ENCODE peak calls at places on chromosomes 12 and 14, in six cellular contexts. Z, G, Q, E, R and O are unnamed samples.

GRCh38 chr14:71491925-71492324 is 440.3 kb upstream of the RGS6 start:
- DNase-seq in Z (no peak), G (no peak), Q (no peak), E (no peak), R (peak), O (peak)

GRCh38 chr14:98816718-98817117 is 455.3 kb downstream of the BCL11B start:
- DNase-seq in Z (no peak), G (no peak), Q (no peak), E (no peak), R (no peak), O (no peak)

GRCh38 chr14:68910540-68910939 is 68.6 kb downstream of the ACTN1 start:
- DNase-seq in Z (no peak), G (no peak), Q (peak), E (no peak), R (peak), O (no peak)

GRCh38 chr12:42450248-42450647 is 124.3 kb downstream of the PPHLN1 start:
- DNase-seq in Z (no peak), G (no peak), Q (peak), E (no peak), R (no peak), O (no peak)

GRCh38 chr14:34946699-34947098 is 36.1 kb upstream of the SRP54 start:
- DNase-seq in Z (no peak), G (no peak), Q (no peak), E (no peak), R (no peak), O (no peak)

GRCh38 chr14:99382781-99383456 is 97.7 kb downstream of the SETD3 start:
- DNase-seq in Z (no peak), G (no peak), Q (no peak), E (no peak), R (no peak), O (peak)

GRCh38 chr12:100267603-100268281 is 765 bp downstream of the SCYL2 start:
- DNase-seq in Z (no peak), G (no peak), Q (peak), E (peak), R (peak), O (peak)

GRCh38 chr14:33618361-33619095 is 332.3 kb downstream of the EGLN3 start:
- DNase-seq in Z (no peak), G (no peak), Q (peak), E (no peak), R (peak), O (no peak)

GRCh38 chr14:33767721-33768457 is 183.0 kb downstream of the EGLN3 start:
- DNase-seq in Z (no peak), G (no peak), Q (no peak), E (peak), R (peak), O (no peak)

GRCh38 chr12:13369496-13369895 is 173.0 kb downstream of the EMP1 start:
- DNase-seq in Z (no peak), G (no peak), Q (no peak), E (no peak), R (no peak), O (no peak)

GRCh38 chr14:33369041-33369440 is 430.4 kb downstream of the NPAS3 start:
- DNase-seq in Z (no peak), G (no peak), Q (no peak), E (no peak), R (no peak), O (no peak)

GRCh38 chr12:45730116-45730841 is 773 bp downstream of the ARID2 start:
- DNase-seq in Z (peak), G (peak), Q (peak), E (peak), R (peak), O (peak)

GRCh38 chr12:33180921-33181320 is 258.7 kb downstream of the SYT10 start:
- DNase-seq in Z (no peak), G (no peak), Q (peak), E (no peak), R (no peak), O (no peak)

GRCh38 chr14:92938890-92939671 is 16.1 kb downstream of the CHGA start:
- DNase-seq in Z (no peak), G (no peak), Q (no peak), E (no peak), R (no peak), O (no peak)

GRCh38 chr14:79325071-79325470 is 886.2 kb downstream of the DIO2 start:
- DNase-seq in Z (no peak), G (no peak), Q (no peak), E (no peak), R (no peak), O (peak)

GRCh38 chr12:53244337-53244736 is 12.3 kb upstream of the RARG start:
- DNase-seq in Z (no peak), G (no peak), Q (no peak), E (no peak), R (no peak), O (no peak)

GRCh38 chr12:81077686-81078441 is at the start of gene ACSS3:
- DNase-seq in Z (peak), G (peak), Q (peak), E (peak), R (peak), O (no peak)

GRCh38 chr14:40122978-40123648 is 690.9 kb upstream of the FBXO33 start:
- DNase-seq in Z (no peak), G (no peak), Q (peak), E (no peak), R (peak), O (no peak)

GRCh38 chr14:81464253-81465001 is 64.3 kb upstream of the STON2 start:
- DNase-seq in Z (peak), G (no peak), Q (peak), E (peak), R (peak), O (peak)

GRCh38 chr12:21850419-21850818 is 75.9 kb upstream of the KCNJ8 start:
- DNase-seq in Z (no peak), G (no peak), Q (no peak), E (no peak), R (no peak), O (no peak)

GRCh38 chr12:65663648-65664047 is 160.6 kb upstream of the HMGA2 start:
- DNase-seq in Z (no peak), G (no peak), Q (peak), E (no peak), R (no peak), O (peak)

GRCh38 chr12:50550530-50551223 is 45.9 kb downstream of the DIP2B start:
- DNase-seq in Z (no peak), G (no peak), Q (peak), E (no peak), R (peak), O (peak)

GRCh38 chr14:70789361-70789760 is 20.0 kb downstream of the MAP3K9 start:
- DNase-seq in Z (no peak), G (peak), Q (peak), E (peak), R (peak), O (peak)

GRCh38 chr12:2877959-2878732 is 1.1 kb downstream of the RHNO1 start:
- DNase-seq in Z (no peak), G (no peak), Q (peak), E (peak), R (peak), O (peak)

GRCh38 chr14:59632381-59632780 is 55.8 kb upstream of the CCDC175 start:
- DNase-seq in Z (peak), G (no peak), Q (peak), E (no peak), R (peak), O (peak)

GRCh38 chr12:163406-163986 is 50.5 kb downstream of the SLC6A12 start:
- DNase-seq in Z (no peak), G (no peak), Q (no peak), E (no peak), R (no peak), O (no peak)

GRCh38 chr14:104972301-104973211 is 5.6 kb downstream of the AHNAK2 start:
- DNase-seq in Z (no peak), G (peak), Q (peak), E (no peak), R (no peak), O (peak)

GRCh38 chr12:124391340-124392261 is 96.7 kb downstream of the RFLNA start:
- DNase-seq in Z (no peak), G (peak), Q (peak), E (no peak), R (no peak), O (peak)

GRCh38 chr12:1435456-1435855 is 158.9 kb downstream of the FBXL14 start:
- DNase-seq in Z (no peak), G (no peak), Q (peak), E (no peak), R (peak), O (peak)

GRCh38 chr14:68442828-68443460 is 349.9 kb downstream of the ZFP36L1 start:
- DNase-seq in Z (no peak), G (no peak), Q (peak), E (no peak), R (no peak), O (peak)

GRCh38 chr12:57461326-57461903 is 1.8 kb downstream of the GLI1 start:
- DNase-seq in Z (peak), G (peak), Q (peak), E (peak), R (peak), O (peak)

GRCh38 chr14:56199976-56200577 is 81.9 kb downstream of the PELI2 start:
- DNase-seq in Z (no peak), G (no peak), Q (no peak), E (no peak), R (peak), O (peak)

GRCh38 chr12:24709201-24709600 is 239.7 kb downstream of the BCAT1 start:
- DNase-seq in Z (no peak), G (no peak), Q (peak), E (no peak), R (peak), O (peak)

GRCh38 chr12:1213205-1213604 is 222.2 kb downstream of the ERC1 start:
- DNase-seq in Z (no peak), G (no peak), Q (no peak), E (no peak), R (no peak), O (no peak)

GRCh38 chr12:132288516-132289188 is 40.7 kb downstream of the GALNT9 start:
- DNase-seq in Z (no peak), G (no peak), Q (no peak), E (no peak), R (no peak), O (no peak)

GRCh38 chr12:117125275-117125613 is 26.0 kb upstream of the TESC start:
- DNase-seq in Z (no peak), G (peak), Q (no peak), E (peak), R (no peak), O (peak)

GRCh38 chr14:34229140-34229539 is 232.9 kb downstream of the SPTSSA start:
- DNase-seq in Z (no peak), G (no peak), Q (no peak), E (no peak), R (no peak), O (no peak)

GRCh38 chr12:74817499-74817898 is 279.9 kb downstream of the ATXN7L3B start:
- DNase-seq in Z (no peak), G (no peak), Q (no peak), E (no peak), R (no peak), O (no peak)

GRCh38 chr12:74820324-74820723 is 282.7 kb downstream of the ATXN7L3B start:
- DNase-seq in Z (no peak), G (no peak), Q (no peak), E (no peak), R (no peak), O (no peak)

DNA sequence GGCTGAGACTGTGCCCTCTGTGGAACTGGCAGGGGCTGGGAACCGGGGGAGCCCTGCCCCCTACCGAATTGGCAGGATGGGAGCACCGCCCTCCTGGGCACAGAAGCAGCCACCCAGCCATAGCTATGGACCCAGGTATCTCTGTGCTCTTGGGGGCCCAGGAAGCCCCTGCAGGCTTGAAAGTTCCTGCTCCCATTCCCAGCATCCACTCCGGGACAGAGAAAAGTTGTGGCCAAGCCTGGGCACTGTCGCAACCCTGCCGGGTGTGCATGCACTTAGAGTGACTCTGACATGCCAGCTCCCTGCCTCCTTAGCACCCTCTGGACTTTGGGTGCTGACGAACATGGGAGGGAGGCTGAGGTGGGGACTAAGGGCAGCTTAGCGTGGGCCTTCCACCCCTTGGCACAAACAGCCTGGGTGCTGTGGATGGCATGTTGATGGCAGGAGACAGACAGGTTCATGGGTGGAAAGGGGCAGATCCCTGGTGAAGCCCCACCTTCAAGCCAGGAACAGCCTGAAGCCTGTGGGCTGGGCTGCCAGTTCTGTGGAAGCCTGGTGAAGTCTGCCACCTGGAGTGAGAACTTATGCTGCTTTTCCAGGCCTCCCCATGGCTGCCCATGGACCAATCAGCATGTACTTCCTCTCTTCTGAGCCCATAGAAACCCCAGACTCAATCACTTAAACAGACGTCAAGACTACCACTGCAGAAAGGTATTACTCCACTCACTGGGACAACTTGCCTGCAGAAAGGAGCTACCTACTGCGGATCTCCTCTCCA is 279.0 kb downstream of the ATXN7L3B start:
- DNase-seq in Z (no peak), G (no peak), Q (no peak), E (no peak), R (no peak), O (no peak)
- TF ChIP-seq CTCF in Z (no peak), G (no peak), Q (no peak), E (no peak), R (no peak), O (no peak)

GRCh38 chr12:48868446-48868845 is 2.8 kb upstream of the RND1 start:
- DNase-seq in Z (no peak), G (no peak), Q (no peak), E (no peak), R (no peak), O (no peak)

GRCh38 chr12:48862691-48863090 is 3.0 kb downstream of the RND1 start:
- DNase-seq in Z (no peak), G (no peak), Q (no peak), E (no peak), R (no peak), O (no peak)

GRCh38 chr12:48865141-48865440 is 579 bp downstream of the RND1 start:
- DNase-seq in Z (no peak), G (no peak), Q (no peak), E (no peak), R (no peak), O (no peak)

GRCh38 chr12:48863296-48863695 is 2.4 kb downstream of the RND1 start:
- DNase-seq in Z (no peak), G (no peak), Q (no peak), E (no peak), R (no peak), O (no peak)

DNA sequence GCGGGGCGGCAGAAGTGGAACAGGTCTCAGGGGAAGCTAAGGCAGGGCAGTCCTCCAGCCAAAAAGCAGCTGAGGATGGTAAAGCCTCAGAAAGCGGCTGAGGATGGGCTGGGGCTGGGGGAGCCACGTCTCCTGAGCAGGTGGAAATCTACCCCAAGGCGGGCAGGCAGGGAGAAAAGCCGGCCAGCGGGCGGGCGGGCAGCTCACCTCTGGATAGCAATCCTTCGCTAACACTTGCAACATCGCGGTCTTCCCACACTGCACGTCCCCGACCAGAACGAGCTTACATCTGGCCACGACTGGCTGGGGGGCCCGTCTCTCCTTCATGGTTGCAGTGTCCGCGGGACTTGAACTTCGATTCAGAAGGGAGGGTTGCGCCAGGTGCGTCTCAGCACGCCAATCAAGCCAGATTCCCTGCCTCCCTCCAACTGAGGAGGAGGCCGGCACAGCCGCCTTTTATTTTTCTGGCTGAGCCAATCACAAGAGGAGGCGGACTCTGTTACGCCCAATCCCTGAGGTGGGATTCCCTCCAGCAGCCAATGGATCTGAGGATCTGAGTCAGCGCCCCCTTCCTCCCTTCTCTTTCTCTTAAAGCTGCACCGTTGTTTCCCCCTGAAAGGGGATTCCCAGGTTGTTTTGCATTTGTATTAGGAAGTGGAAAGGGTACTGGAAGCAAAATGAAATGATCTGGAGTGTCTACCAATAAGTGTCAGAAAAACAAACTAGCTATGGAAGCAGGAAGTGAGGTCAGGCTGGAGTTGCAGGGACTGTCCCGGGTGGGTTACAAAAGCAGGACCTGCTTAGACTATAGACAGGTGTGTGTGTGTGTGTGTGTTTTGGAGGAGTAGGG is at the start of gene RND1:
- DNase-seq in Z (peak), G (peak), Q (peak), E (peak), R (peak), O (peak)
- TF ChIP-seq CTCF in Z (no peak), G (peak), Q (no peak), E (peak), R (no peak), O (no peak)

GRCh38 chr14:23403139-23403438 is 5.0 kb downstream of the MYH6 start:
- DNase-seq in Z (no peak), G (peak), Q (no peak), E (no peak), R (no peak), O (no peak)

GRCh38 chr14:23403908-23404307 is 4.2 kb downstream of the MYH6 start:
- DNase-seq in Z (no peak), G (no peak), Q (no peak), E (no peak), R (no peak), O (no peak)

GRCh38 chr14:23404331-23404900 is 3.7 kb downstream of the MYH6 start:
- DNase-seq in Z (no peak), G (no peak), Q (no peak), E (no peak), R (no peak), O (no peak)

GRCh38 chr14:23401331-23401730 is 6.7 kb downstream of the MYH6 start:
- DNase-seq in Z (no peak), G (no peak), Q (no peak), E (no peak), R (no peak), O (no peak)

DNA sequence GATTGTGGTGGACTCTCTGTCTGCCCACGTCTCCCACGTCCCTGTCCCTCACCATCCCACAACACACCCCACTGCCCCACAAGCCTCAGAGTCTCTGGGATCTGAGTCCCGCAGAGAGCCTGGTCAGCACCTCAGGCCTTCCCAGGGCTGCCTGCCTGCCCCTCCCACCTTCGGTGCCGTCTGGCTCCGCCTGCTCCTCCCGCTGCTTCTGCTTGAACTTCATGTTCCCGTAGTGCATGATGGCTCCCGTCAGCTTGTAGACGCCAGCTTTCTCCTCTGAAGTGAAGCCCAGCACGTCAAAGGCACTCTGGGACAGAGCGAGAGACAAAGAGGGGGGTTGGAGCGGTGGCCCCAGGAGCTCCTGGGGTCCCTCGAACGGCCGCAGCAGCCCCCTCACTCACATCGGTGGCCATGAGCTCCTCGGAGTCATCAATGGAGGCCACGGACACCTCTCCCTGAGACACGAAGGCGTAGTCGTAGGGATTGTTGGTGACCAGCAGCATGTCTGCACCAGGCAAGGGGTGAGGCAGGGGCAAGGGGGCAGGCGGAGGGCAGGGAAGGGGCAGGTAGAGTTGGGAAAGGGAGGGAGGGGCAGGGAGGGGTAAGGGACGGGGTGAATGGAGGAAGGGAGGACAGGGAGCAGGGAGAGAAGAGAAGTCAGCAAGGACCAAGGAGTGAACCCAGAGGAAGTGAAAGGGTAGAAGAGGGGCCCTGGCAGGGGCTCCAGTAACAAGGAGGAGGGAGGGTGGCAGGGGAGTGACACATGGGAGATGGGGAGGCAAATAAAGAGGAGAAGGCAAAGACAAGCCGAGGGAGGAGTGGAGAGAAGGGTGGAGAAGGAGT is 5.6 kb downstream of the MYH6 start:
- DNase-seq in Z (no peak), G (peak), Q (no peak), E (no peak), R (no peak), O (no peak)
- TF ChIP-seq CTCF in Z (no peak), G (no peak), Q (no peak), E (no peak), R (no peak), O (no peak)

GRCh38 chr14:95196268-95196667 is 38.9 kb upstream of the DICER1 start:
- DNase-seq in Z (no peak), G (no peak), Q (no peak), E (no peak), R (peak), O (no peak)
- TF ChIP-seq CTCF in Z (no peak), G (peak), Q (peak), E (peak), R (peak), O (no peak)

GRCh38 chr12:47219243-47219642 is 139.5 kb upstream of the AMIGO2 start:
- DNase-seq in Z (no peak), G (no peak), Q (peak), E (peak), R (peak), O (peak)

GRCh38 chr12:47214771-47215170 is 135.0 kb upstream of the AMIGO2 start:
- DNase-seq in Z (no peak), G (no peak), Q (no peak), E (no peak), R (no peak), O (no peak)

GRCh38 chr12:47214001-47214619 is 134.4 kb upstream of the AMIGO2 start:
- DNase-seq in Z (no peak), G (no peak), Q (no peak), E (no peak), R (no peak), O (no peak)

GRCh38 chr12:47218191-47218654 is 138.5 kb upstream of the AMIGO2 start:
- DNase-seq in Z (no peak), G (no peak), Q (no peak), E (no peak), R (no peak), O (no peak)

GRCh38 chr12:47216150-47216677 is 136.5 kb upstream of the AMIGO2 start:
- DNase-seq in Z (no peak), G (no peak), Q (no peak), E (no peak), R (no peak), O (no peak)
- TF ChIP-seq CTCF in Z (no peak), G (no peak), Q (no peak), E (no peak), R (no peak), O (no peak)